ENCODE peak calls at places on chromosomes 5 and 9, in seven cellular contexts. One of them, this sample, is unnamed.

GRCh38 chr9:115369322-115369957 is 251.5 kb upstream of the TNC start:
- DNase-seq in tibial nerve: no peak
- DNase-seq in stomach: no peak
- DNase-seq in A549: peak
- DNase-seq in HepG2: no peak
- DNase-seq in sigmoid colon: no peak
- DNase-seq in transverse colon: no peak
- DNase-seq in this sample: no peak

GRCh38 chr5:114780290-114780689 is 389.4 kb downstream of the TRIM36 start:
- DNase-seq in tibial nerve: no peak
- DNase-seq in stomach: no peak
- DNase-seq in A549: no peak
- DNase-seq in HepG2: no peak
- DNase-seq in sigmoid colon: no peak
- DNase-seq in transverse colon: no peak
- DNase-seq in this sample: no peak

GRCh38 chr9:128104171-128104618 is 23.3 kb downstream of the PTGES2 start:
- DNase-seq in tibial nerve: no peak
- DNase-seq in stomach: peak
- DNase-seq in A549: no peak
- DNase-seq in HepG2: peak
- DNase-seq in sigmoid colon: no peak
- DNase-seq in transverse colon: peak
- DNase-seq in this sample: peak

GRCh38 chr5:38189031-38189632 is 69.2 kb upstream of the EGFLAM start:
- DNase-seq in tibial nerve: no peak
- DNase-seq in stomach: no peak
- DNase-seq in A549: no peak
- DNase-seq in HepG2: peak
- DNase-seq in sigmoid colon: no peak
- DNase-seq in transverse colon: no peak
- DNase-seq in this sample: no peak

GRCh38 chr5:145204741-145205140 is 630.4 kb downstream of the PRELID2 start:
- DNase-seq in tibial nerve: no peak
- DNase-seq in stomach: peak
- DNase-seq in A549: no peak
- DNase-seq in HepG2: no peak
- DNase-seq in sigmoid colon: no peak
- DNase-seq in transverse colon: no peak
- DNase-seq in this sample: no peak

GRCh38 chr9:76216161-76216649 is 178.0 kb downstream of the RFK start:
- DNase-seq in tibial nerve: no peak
- DNase-seq in stomach: no peak
- DNase-seq in A549: peak
- DNase-seq in HepG2: no peak
- DNase-seq in sigmoid colon: no peak
- DNase-seq in transverse colon: no peak
- DNase-seq in this sample: no peak

GRCh38 chr9:91144782-91145181 is 216.9 kb downstream of the AUH start:
- DNase-seq in tibial nerve: no peak
- DNase-seq in stomach: no peak
- DNase-seq in A549: no peak
- DNase-seq in HepG2: no peak
- DNase-seq in sigmoid colon: no peak
- DNase-seq in transverse colon: no peak
- DNase-seq in this sample: no peak

GRCh38 chr9:133117271-133118178 is 3.5 kb downstream of the RALGDS start:
- DNase-seq in tibial nerve: no peak
- DNase-seq in stomach: peak
- DNase-seq in A549: no peak
- DNase-seq in HepG2: no peak
- DNase-seq in sigmoid colon: peak
- DNase-seq in transverse colon: no peak
- DNase-seq in this sample: peak

GRCh38 chr5:57406591-57406990 is 76.0 kb downstream of the ACTBL2 start:
- DNase-seq in tibial nerve: no peak
- DNase-seq in stomach: no peak
- DNase-seq in A549: no peak
- DNase-seq in HepG2: no peak
- DNase-seq in sigmoid colon: no peak
- DNase-seq in transverse colon: no peak
- DNase-seq in this sample: no peak

GRCh38 chr5:140160432-140160831 is 14.6 kb upstream of the CYSTM1 start:
- DNase-seq in tibial nerve: no peak
- DNase-seq in stomach: no peak
- DNase-seq in A549: no peak
- DNase-seq in HepG2: no peak
- DNase-seq in sigmoid colon: no peak
- DNase-seq in transverse colon: no peak
- DNase-seq in this sample: no peak

GRCh38 chr5:107121793-107122519 is 548.8 kb downstream of the EFNA5 start:
- DNase-seq in tibial nerve: no peak
- DNase-seq in stomach: no peak
- DNase-seq in A549: no peak
- DNase-seq in HepG2: no peak
- DNase-seq in sigmoid colon: no peak
- DNase-seq in transverse colon: no peak
- DNase-seq in this sample: no peak

GRCh38 chr9:128048663-128049062 is 18.5 kb downstream of the NAIF1 start:
- DNase-seq in tibial nerve: no peak
- DNase-seq in stomach: no peak
- DNase-seq in A549: no peak
- DNase-seq in HepG2: no peak
- DNase-seq in sigmoid colon: no peak
- DNase-seq in transverse colon: no peak
- DNase-seq in this sample: no peak

GRCh38 chr5:82044015-82044414 is 72.2 kb downstream of the ATG10 start:
- DNase-seq in tibial nerve: no peak
- DNase-seq in stomach: no peak
- DNase-seq in A549: no peak
- DNase-seq in HepG2: no peak
- DNase-seq in sigmoid colon: no peak
- DNase-seq in transverse colon: no peak
- DNase-seq in this sample: no peak

GRCh38 chr5:134371834-134372340 is 518 bp downstream of the UBE2B start:
- DNase-seq in tibial nerve: peak
- DNase-seq in stomach: peak
- DNase-seq in A549: peak
- DNase-seq in HepG2: peak
- DNase-seq in sigmoid colon: peak
- DNase-seq in transverse colon: peak
- DNase-seq in this sample: peak

GRCh38 chr5:155883966-155884555 is 442.9 kb upstream of the SGCD start:
- DNase-seq in tibial nerve: no peak
- DNase-seq in stomach: no peak
- DNase-seq in A549: peak
- DNase-seq in HepG2: no peak
- DNase-seq in sigmoid colon: no peak
- DNase-seq in transverse colon: no peak
- DNase-seq in this sample: no peak

GRCh38 chr5:34534237-34535108 is 121.7 kb upstream of the RAI14 start:
- DNase-seq in tibial nerve: no peak
- DNase-seq in stomach: no peak
- DNase-seq in A549: no peak
- DNase-seq in HepG2: peak
- DNase-seq in sigmoid colon: no peak
- DNase-seq in transverse colon: no peak
- DNase-seq in this sample: no peak

GRCh38 chr5:133679534-133679933 is 67.2 kb upstream of the FSTL4 start:
- DNase-seq in tibial nerve: no peak
- DNase-seq in stomach: no peak
- DNase-seq in A549: no peak
- DNase-seq in HepG2: no peak
- DNase-seq in sigmoid colon: peak
- DNase-seq in transverse colon: no peak
- DNase-seq in this sample: no peak

DNA sequence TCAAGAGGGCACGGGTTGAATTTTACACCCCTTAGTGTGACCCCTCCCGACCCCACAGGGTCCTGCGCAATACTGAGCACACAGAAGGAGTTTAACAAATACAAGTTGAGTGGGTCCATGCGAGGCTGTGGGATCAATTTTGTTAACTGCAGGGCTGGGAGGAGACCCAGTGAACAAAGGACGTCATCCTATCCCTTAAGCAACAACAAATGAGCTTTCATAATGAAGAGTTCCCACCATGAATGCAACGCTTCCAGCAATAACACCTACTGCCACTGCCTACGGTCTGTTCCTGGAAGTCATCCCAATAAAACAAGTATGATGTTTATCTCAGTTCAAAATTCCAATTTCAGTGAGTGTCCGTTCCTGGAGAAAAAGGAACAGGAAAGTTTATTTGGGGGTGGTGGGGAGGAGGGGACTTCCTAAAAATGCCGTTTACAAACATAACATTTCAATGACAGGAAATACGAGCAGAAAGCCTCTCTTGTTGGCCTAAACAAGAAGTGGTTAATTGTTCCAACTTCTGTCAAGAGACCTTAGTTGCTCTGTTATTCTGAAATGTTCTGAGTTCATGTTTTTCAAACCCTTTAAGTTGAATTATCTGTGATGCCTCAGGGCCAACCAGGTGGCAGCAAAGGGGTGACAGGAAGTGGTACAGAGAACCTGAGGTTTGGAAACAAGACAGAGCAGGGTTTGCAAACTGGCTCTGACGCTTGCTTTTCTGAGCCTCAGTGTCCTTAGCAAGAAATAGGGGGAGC is 65.8 kb upstream of the PLPP6 start:
- DNase-seq in tibial nerve: peak
- DNase-seq in stomach: no peak
- DNase-seq in A549: no peak
- DNase-seq in HepG2: no peak
- DNase-seq in sigmoid colon: no peak
- DNase-seq in transverse colon: peak
- DNase-seq in this sample: no peak
- TF ChIP-seq EP300 in tibial nerve: peak
- TF ChIP-seq EP300 in stomach: no peak
- TF ChIP-seq EP300 in A549: no peak
- TF ChIP-seq EP300 in HepG2: no peak
- TF ChIP-seq EP300 in sigmoid colon: no peak
- TF ChIP-seq EP300 in transverse colon: peak
- TF ChIP-seq EP300 in this sample: no peak

GRCh38 chr5:62386824-62387223 is 16.9 kb downstream of the DIMT1 start:
- DNase-seq in tibial nerve: no peak
- DNase-seq in stomach: no peak
- DNase-seq in A549: no peak
- DNase-seq in HepG2: no peak
- DNase-seq in sigmoid colon: no peak
- DNase-seq in transverse colon: no peak
- DNase-seq in this sample: no peak

GRCh38 chr5:62385136-62385535 is 18.6 kb downstream of the DIMT1 start:
- DNase-seq in tibial nerve: no peak
- DNase-seq in stomach: no peak
- DNase-seq in A549: no peak
- DNase-seq in HepG2: no peak
- DNase-seq in sigmoid colon: no peak
- DNase-seq in transverse colon: no peak
- DNase-seq in this sample: no peak

DNA sequence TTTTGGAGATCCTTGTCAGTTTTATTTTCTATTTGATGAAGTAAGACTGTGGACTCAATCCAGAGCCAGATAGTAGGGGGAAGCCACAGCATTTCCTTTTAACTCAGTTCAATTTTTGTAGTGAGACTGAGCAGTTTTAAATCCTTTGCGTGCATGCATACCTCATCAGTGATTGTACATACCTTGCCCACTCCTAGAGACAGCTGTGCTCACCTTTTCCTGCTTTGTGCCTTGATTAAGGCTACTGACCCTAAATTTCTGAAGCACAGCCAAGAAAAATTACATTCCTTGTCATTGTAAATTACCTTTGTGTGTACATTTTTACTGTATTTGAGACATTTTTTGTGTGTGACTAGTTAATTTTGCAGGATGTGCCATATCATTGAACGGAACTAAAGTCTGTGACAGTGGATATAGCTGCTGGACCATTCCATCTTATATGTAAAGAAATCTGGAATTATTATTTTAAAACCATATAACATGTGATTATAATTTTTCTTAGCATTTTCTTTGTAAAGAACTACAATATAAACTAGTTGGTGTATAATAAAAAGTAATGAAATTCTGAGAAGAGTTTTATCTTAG is 17.8 kb downstream of the DIMT1 start:
- DNase-seq in tibial nerve: no peak
- DNase-seq in stomach: no peak
- DNase-seq in A549: no peak
- DNase-seq in HepG2: no peak
- DNase-seq in sigmoid colon: no peak
- DNase-seq in transverse colon: no peak
- DNase-seq in this sample: no peak
- TF ChIP-seq EP300 in tibial nerve: no peak
- TF ChIP-seq EP300 in stomach: no peak
- TF ChIP-seq EP300 in A549: no peak
- TF ChIP-seq EP300 in HepG2: no peak
- TF ChIP-seq EP300 in sigmoid colon: no peak
- TF ChIP-seq EP300 in transverse colon: no peak
- TF ChIP-seq EP300 in this sample: no peak

DNA sequence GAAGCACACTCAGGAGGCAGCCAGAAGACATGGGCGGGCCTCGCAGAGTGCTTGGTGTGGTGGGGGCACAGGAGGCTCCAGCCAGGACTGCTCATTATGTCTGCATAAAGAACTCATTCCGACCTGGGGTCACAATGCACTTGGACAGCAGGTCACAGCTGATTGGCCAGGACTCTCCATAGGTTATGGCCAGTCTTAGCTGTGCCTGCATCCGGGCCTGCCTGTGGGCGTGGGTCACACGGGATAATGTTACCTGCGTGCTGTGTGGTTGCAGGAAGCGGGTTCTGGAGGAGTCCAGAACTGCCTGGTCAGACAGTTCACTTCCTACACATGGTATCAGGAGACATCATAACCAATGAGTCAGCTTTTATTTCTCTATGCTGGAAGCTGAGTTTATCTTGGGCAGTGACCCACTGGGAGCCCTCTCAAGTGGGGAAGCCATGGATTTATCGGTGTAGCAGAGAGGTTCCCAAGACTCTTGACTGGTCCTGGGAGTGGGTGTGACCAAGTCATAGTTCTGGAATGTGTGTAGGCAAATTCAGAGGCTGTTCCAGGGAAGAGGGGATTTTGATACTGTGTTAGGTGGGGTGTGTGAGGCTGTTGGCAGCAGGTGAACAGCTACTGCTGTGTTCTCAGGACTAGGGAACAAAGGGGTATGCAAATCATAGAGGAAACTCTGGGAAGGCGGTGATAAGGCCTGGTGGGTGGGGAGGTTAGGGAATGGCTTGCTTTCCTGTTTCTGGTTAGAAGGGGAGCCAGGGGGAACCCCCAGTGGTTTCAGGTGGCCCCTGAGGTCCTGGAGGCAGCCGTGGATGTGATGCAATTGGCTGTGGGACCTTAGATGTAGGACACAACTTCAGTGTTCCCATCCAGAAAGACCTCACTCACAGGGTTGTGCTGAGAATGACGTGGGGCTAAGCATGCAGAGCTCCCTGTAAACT is 51.3 kb downstream of the ARHGEF37 start:
- DNase-seq in tibial nerve: no peak
- DNase-seq in stomach: peak
- DNase-seq in A549: peak
- DNase-seq in HepG2: no peak
- DNase-seq in sigmoid colon: peak
- DNase-seq in transverse colon: peak
- DNase-seq in this sample: no peak
- TF ChIP-seq EP300 in tibial nerve: no peak
- TF ChIP-seq EP300 in stomach: no peak
- TF ChIP-seq EP300 in A549: no peak
- TF ChIP-seq EP300 in HepG2: no peak
- TF ChIP-seq EP300 in sigmoid colon: no peak
- TF ChIP-seq EP300 in transverse colon: no peak
- TF ChIP-seq EP300 in this sample: no peak

GRCh38 chr5:89536020-89536419 is 653.0 kb upstream of the MEF2C start:
- DNase-seq in tibial nerve: no peak
- DNase-seq in stomach: no peak
- DNase-seq in A549: no peak
- DNase-seq in HepG2: no peak
- DNase-seq in sigmoid colon: no peak
- DNase-seq in transverse colon: no peak
- DNase-seq in this sample: no peak
- TF ChIP-seq EP300 in tibial nerve: no peak
- TF ChIP-seq EP300 in stomach: no peak
- TF ChIP-seq EP300 in A549: no peak
- TF ChIP-seq EP300 in HepG2: no peak
- TF ChIP-seq EP300 in sigmoid colon: no peak
- TF ChIP-seq EP300 in transverse colon: no peak
- TF ChIP-seq EP300 in this sample: no peak